ENCODE peak calls at places on chromosome 17, in six cellular contexts. R is ELR; E is effector CD4-positive, alpha-beta T cell; I is CD4-positive, alpha-beta T cell; V is NCI-H69; A is activated T-helper 1 cell treated with anti-CD3 and anti-CD28 coated beads, Interleukin-2, amount 50 U/mL, for 16 hours. L is an unnamed sample.

GRCh38 chr17:43769426-43769825 is 9.4 kb downstream of the DUSP3 start:
- DNase-seq in R (no peak), E (no peak), I (no peak), V (no peak), A (no peak), L (no peak)

GRCh38 chr17:2602597-2603017 is 9.2 kb downstream of the PAFAH1B1 start:
- DNase-seq in R (no peak), E (no peak), I (no peak), V (peak; percentile 66), A (no peak), L (no peak)

GRCh38 chr17:3026125-3026855 is 37.1 kb downstream of the OR1D5 start:
- DNase-seq in R (no peak), E (no peak), I (no peak), V (no peak), A (no peak), L (no peak)

GRCh38 chr17:19720631-19721426 is 4.4 kb upstream of the SLC47A2 start:
- DNase-seq in R (no peak), E (no peak), I (no peak), V (peak; percentile 20), A (no peak), L (no peak)

GRCh38 chr17:19263621-19264010 is 26.4 kb downstream of the EPN2 start:
- DNase-seq in R (peak; percentile 76), E (no peak), I (no peak), V (peak; percentile 10), A (no peak), L (no peak)

GRCh38 chr17:30093463-30094147 is 23.0 kb upstream of the NSRP1 start:
- DNase-seq in R (peak; percentile 76), E (peak; percentile 30), I (no peak), V (peak; percentile 75), A (no peak), L (no peak)

GRCh38 chr17:82060001-82060380 is 5.6 kb downstream of the DUS1L start:
- DNase-seq in R (no peak), E (no peak), I (no peak), V (no peak), A (no peak), L (no peak)

GRCh38 chr17:7833795-7834553 is at the start of gene KDM6B:
- DNase-seq in R (peak; percentile 94), E (peak; percentile 78), I (peak; percentile 88), V (peak; percentile 85), A (peak; percentile 70), L (peak; percentile 95)

GRCh38 chr17:56440391-56440790 is 153.1 kb upstream of the NOG start:
- DNase-seq in R (peak; percentile 45), E (no peak), I (no peak), V (no peak), A (no peak), L (no peak)

GRCh38 chr17:55319933-55320593 is 55.3 kb downstream of the HLF start:
- DNase-seq in R (no peak), E (no peak), I (no peak), V (no peak), A (no peak), L (no peak)

GRCh38 chr17:50362661-50363060 is 10.3 kb downstream of the MRPL27 start:
- DNase-seq in R (no peak), E (no peak), I (no peak), V (no peak), A (no peak), L (no peak)

GRCh38 chr17:17647521-17648178 is 33.6 kb upstream of the RAI1 start:
- DNase-seq in R (no peak), E (no peak), I (no peak), V (no peak), A (no peak), L (no peak)

GRCh38 chr17:28416703-28417311 is 10.8 kb upstream of the SLC46A1 start:
- DNase-seq in R (peak; percentile 78), E (peak; percentile 32), I (peak; percentile 33), V (peak; percentile 90), A (no peak), L (no peak)

GRCh38 chr17:78258323-78259229 is 27.1 kb downstream of the TMEM235 start:
- DNase-seq in R (no peak), E (peak; percentile 49), I (peak; percentile 83), V (peak; percentile 90), A (peak; percentile 43), L (peak; percentile 70)

GRCh38 chr17:17060001-17060929 is 18.0 kb downstream of the MPRIP start:
- DNase-seq in R (no peak), E (no peak), I (no peak), V (no peak), A (no peak), L (no peak)

GRCh38 chr17:921161-921560 is 58.4 kb downstream of the NXN start:
- DNase-seq in R (peak; percentile 47), E (no peak), I (no peak), V (no peak), A (no peak), L (no peak)

GRCh38 chr17:70473049-70473448 is 303.7 kb downstream of the KCNJ2 start:
- DNase-seq in R (no peak), E (no peak), I (no peak), V (no peak), A (no peak), L (no peak)